ENCODE peak calls at places on chromosomes 2 and 18, in ten cellular contexts. C, O, U, V, W, R, P, S, Z and M are unnamed samples.

GRCh38 chr18:42458226-42458625 is 503.2 kb downstream of the PIK3C3 start:
- DNase-seq in C (no peak), O (no peak), U (no peak), V (no peak), W (no peak), R (no peak), P (no peak), S (no peak), Z (no peak), M (no peak)

GRCh38 chr2:11757101-11757500 is 10.7 kb downstream of the LPIN1 start:
- DNase-seq in C (no peak), O (no peak), U (no peak), V (no peak), W (no peak), R (no peak), P (no peak), S (no peak), Z (no peak), M (no peak)

GRCh38 chr2:19505199-19506136 is 147.0 kb upstream of the OSR1 start:
- DNase-seq in C (no peak), O (no peak), U (no peak), V (no peak), W (no peak), R (no peak), P (no peak), S (peak; percentile 14), Z (no peak), M (no peak)

GRCh38 chr2:231260442-231260841 is 62.0 kb downstream of the ARMC9 start:
- DNase-seq in C (no peak), O (no peak), U (no peak), V (no peak), W (peak; percentile 10), R (no peak), P (no peak), S (peak; percentile 16), Z (no peak), M (no peak)

GRCh38 chr18:35524236-35524635 is 26.5 kb upstream of the INO80C start:
- DNase-seq in C (peak; percentile 63), O (no peak), U (no peak), V (no peak), W (peak; percentile 26), R (no peak), P (no peak), S (no peak), Z (no peak), M (no peak)

GRCh38 chr2:88692187-88692586 is 714 bp downstream of the RPIA start:
- DNase-seq in C (peak; percentile 58), O (peak; percentile 28), U (no peak), V (peak; percentile 14), W (peak; percentile 19), R (peak; percentile 10), P (peak; percentile 69), S (peak; percentile 11), Z (no peak), M (no peak)

GRCh38 chr2:15547100-15547499 is 14.0 kb downstream of the NBAS start:
- DNase-seq in C (no peak), O (no peak), U (no peak), V (no peak), W (no peak), R (no peak), P (no peak), S (no peak), Z (no peak), M (no peak)

GRCh38 chr2:67950018-67950417 is 112.8 kb downstream of the C1D start:
- DNase-seq in C (no peak), O (no peak), U (no peak), V (no peak), W (no peak), R (no peak), P (no peak), S (no peak), Z (no peak), M (no peak)

GRCh38 chr2:239077260-239077659 is 229.4 kb downstream of the TWIST2 start:
- DNase-seq in C (no peak), O (no peak), U (no peak), V (no peak), W (no peak), R (no peak), P (no peak), S (no peak), Z (no peak), M (no peak)

GRCh38 chr2:225487901-225488416 is 88.4 kb downstream of the NYAP2 start:
- DNase-seq in C (no peak), O (no peak), U (no peak), V (no peak), W (no peak), R (no peak), P (no peak), S (no peak), Z (no peak), M (no peak)

GRCh38 chr2:198144621-198145020 is 340.2 kb downstream of the PLCL1 start:
- DNase-seq in C (no peak), O (no peak), U (no peak), V (no peak), W (no peak), R (no peak), P (no peak), S (no peak), Z (no peak), M (no peak)

GRCh38 chr2:127174977-127175376 is 45.1 kb downstream of the CYP27C1 start:
- DNase-seq in C (no peak), O (no peak), U (no peak), V (no peak), W (peak; percentile 46), R (no peak), P (no peak), S (no peak), Z (no peak), M (no peak)

GRCh38 chr18:11246883-11247282 is 97.5 kb upstream of the PIEZO2 start:
- DNase-seq in C (no peak), O (no peak), U (no peak), V (no peak), W (no peak), R (no peak), P (no peak), S (no peak), Z (no peak), M (no peak)

GRCh38 chr2:113910110-113910717 is 20.3 kb downstream of the ACTR3 start:
- DNase-seq in C (no peak), O (no peak), U (peak; percentile 52), V (peak; percentile 28), W (no peak), R (peak; percentile 61), P (no peak), S (peak; percentile 19), Z (no peak), M (no peak)

GRCh38 chr2:188203756-188204155 is 87.9 kb upstream of the GULP1 start:
- DNase-seq in C (no peak), O (no peak), U (no peak), V (no peak), W (no peak), R (no peak), P (no peak), S (no peak), Z (no peak), M (no peak)

GRCh38 chr18:42959528-42959927 is 156.0 kb downstream of the RIT2 start:
- DNase-seq in C (no peak), O (no peak), U (no peak), V (no peak), W (no peak), R (no peak), P (no peak), S (no peak), Z (no peak), M (no peak)

GRCh38 chr18:48080546-48080945 is 150.1 kb upstream of the SMAD2 start:
- DNase-seq in C (no peak), O (no peak), U (no peak), V (no peak), W (no peak), R (no peak), P (no peak), S (no peak), Z (no peak), M (peak; percentile 7)